ENCODE peak calls at places on chromosomes 5 and 9, in five cellular contexts. O is stomach, M is heart left ventricle, T is upper lobe of right lung, K is tibial nerve. L is an unnamed sample.

GRCh38 chr9:101366038-101366756 is 18.6 kb downstream of the BAAT start:
- DNase-seq in K (no peak), M (no peak), T (no peak), O (no peak), L (no peak)

GRCh38 chr5:109455598-109456096 is 45.9 kb upstream of the PJA2 start:
- DNase-seq in M (peak), T (no peak), O (no peak), K (peak), L (no peak)

GRCh38 chr5:180098526-180098925 is 27.0 kb upstream of the RNF130 start:
- DNase-seq in K (no peak), T (no peak), O (no peak), M (no peak), L (peak)

GRCh38 chr5:139105621-139106071 is 92.5 kb downstream of the SIL1 start:
- DNase-seq in T (no peak), O (no peak), M (no peak), K (no peak), L (no peak)

GRCh38 chr5:164868761-164869160 is 1363.3 kb downstream of the MAT2B start:
- DNase-seq in K (no peak), M (no peak), T (no peak), O (no peak), L (no peak)

GRCh38 chr9:80407220-80407619 is 835.5 kb downstream of the TLE4 start:
- DNase-seq in T (no peak), K (no peak), M (no peak), O (no peak), L (no peak)

GRCh38 chr5:76041863-76042262 is 41.3 kb upstream of the SV2C start:
- DNase-seq in K (no peak), O (no peak), T (no peak), M (no peak), L (no peak)

GRCh38 chr5:59020611-59021285 is 437.9 kb downstream of the RAB3C start:
- DNase-seq in T (no peak), M (no peak), K (no peak), O (no peak), L (no peak)

GRCh38 chr9:115291841-115292240 is 173.9 kb upstream of the TNC start:
- DNase-seq in T (peak), O (peak), K (no peak), M (no peak), L (no peak)

GRCh38 chr5:98372351-98372750 is 401.1 kb upstream of the RGMB start:
- DNase-seq in M (no peak), K (no peak), T (no peak), O (no peak), L (no peak)

GRCh38 chr9:123894822-123895221 is 35.1 kb downstream of the DENND1A start:
- DNase-seq in M (no peak), T (no peak), K (no peak), O (no peak), L (no peak)

GRCh38 chr5:81852277-81853004 is 101.5 kb upstream of the SSBP2 start:
- DNase-seq in M (peak), K (no peak), T (peak), O (no peak), L (peak)

GRCh38 chr5:25963251-25964008 is 1075.0 kb downstream of the CDH9 start:
- DNase-seq in T (no peak), O (no peak), M (no peak), K (peak), L (no peak)

GRCh38 chr5:131460867-131461572 is 174.0 kb downstream of the RAPGEF6 start:
- DNase-seq in T (no peak), O (no peak), K (no peak), M (no peak), L (no peak)

GRCh38 chr5:163564321-163564924 is 59.0 kb downstream of the MAT2B start:
- DNase-seq in K (peak), M (no peak), O (peak), T (no peak), L (no peak)

GRCh38 chr9:113568481-113569321 is 105.2 kb downstream of the RGS3 start:
- DNase-seq in K (no peak), O (no peak), T (no peak), M (no peak), L (peak)

GRCh38 chr5:141680751-141681201 is 1.3 kb downstream of the ARAP3 start:
- DNase-seq in O (no peak), K (no peak), M (peak), T (no peak), L (no peak)

GRCh38 chr9:93949694-93950449 is 5.3 kb downstream of the BARX1 start:
- DNase-seq in K (no peak), O (no peak), M (no peak), T (no peak), L (no peak)

GRCh38 chr9:89564257-89564878 is 40.4 kb upstream of the GADD45G start:
- DNase-seq in O (no peak), K (no peak), M (no peak), T (no peak), L (peak)

GRCh38 chr9:14706530-14707140 is 13.4 kb upstream of the ZDHHC21 start:
- DNase-seq in T (no peak), O (no peak), M (no peak), K (no peak), L (no peak)

GRCh38 chr5:177099422-177100093 is 12.8 kb downstream of the FGFR4 start:
- DNase-seq in T (no peak), O (no peak), M (no peak), K (no peak), L (no peak)

GRCh38 chr5:172491481-172491880 is 37.2 kb upstream of the SH3PXD2B start:
- DNase-seq in K (no peak), O (no peak), M (no peak), T (no peak), L (no peak)

GRCh38 chr5:132253452-132254320 is 3.8 kb upstream of the PDLIM4 start:
- DNase-seq in K (no peak), T (peak), M (no peak), O (no peak), L (peak)

GRCh38 chr5:151499636-151500035 is 52.2 kb downstream of the SLC36A1 start:
- DNase-seq in T (no peak), K (no peak), M (no peak), O (no peak), L (no peak)

GRCh38 chr5:80704221-80704620 is 49.4 kb upstream of the DHFR start:
- DNase-seq in M (no peak), K (no peak), T (no peak), O (no peak), L (no peak)

GRCh38 chr5:112257961-112258360 is 161.1 kb downstream of the EPB41L4A start:
- DNase-seq in T (no peak), K (no peak), O (no peak), M (no peak), L (no peak)

GRCh38 chr9:17793713-17794622 is 215.1 kb downstream of the SH3GL2 start:
- DNase-seq in M (no peak), O (no peak), K (no peak), T (no peak), L (no peak)

GRCh38 chr5:132493241-132493640 is 2.7 kb upstream of the IRF1 start:
- DNase-seq in K (peak), M (peak), T (no peak), O (peak), L (no peak)

GRCh38 chr9:12759767-12760166 is 15.1 kb upstream of the LURAP1L start:
- DNase-seq in K (no peak), M (no peak), O (no peak), T (no peak), L (no peak)

GRCh38 chr9:127520941-127521918 is 69.9 kb downstream of the LRSAM1 start:
- DNase-seq in T (no peak), M (peak), O (no peak), K (no peak), L (no peak)

GRCh38 chr9:134303601-134304000 is 22.7 kb upstream of the RXRA start:
- DNase-seq in O (no peak), T (peak), K (no peak), M (peak), L (peak)

GRCh38 chr5:105283134-105283533 is 1720.5 kb upstream of the NUDT12 start:
- DNase-seq in M (no peak), O (no peak), T (no peak), K (no peak), L (no peak)

GRCh38 chr5:150734579-150735384 is 24.0 kb downstream of the DCTN4 start:
- DNase-seq in T (peak), M (peak), O (peak), K (peak), L (peak)

GRCh38 chr5:97229688-97230285 is 46.7 kb upstream of the RIOK2 start:
- DNase-seq in O (no peak), K (no peak), T (no peak), M (no peak), L (no peak)
- H3K4me3 ChIP-seq in O (no peak), K (no peak), T (no peak), M (no peak), L (no peak)

GRCh38 chr5:66169534-66169933 is 25.4 kb downstream of the SREK1 start:
- DNase-seq in T (no peak), K (no peak), M (no peak), O (no peak), L (no peak)
- H3K27ac ChIP-seq in T (no peak), K (no peak), M (no peak), O (no peak), L (no peak)

GRCh38 chr9:20683351-20684034 is 566 bp upstream of the FOCAD start:
- DNase-seq in T (no peak), K (peak), O (peak), M (peak), L (no peak)
- H3K4me3 ChIP-seq in T (peak), K (peak), O (peak), M (peak), L (peak)

DNA sequence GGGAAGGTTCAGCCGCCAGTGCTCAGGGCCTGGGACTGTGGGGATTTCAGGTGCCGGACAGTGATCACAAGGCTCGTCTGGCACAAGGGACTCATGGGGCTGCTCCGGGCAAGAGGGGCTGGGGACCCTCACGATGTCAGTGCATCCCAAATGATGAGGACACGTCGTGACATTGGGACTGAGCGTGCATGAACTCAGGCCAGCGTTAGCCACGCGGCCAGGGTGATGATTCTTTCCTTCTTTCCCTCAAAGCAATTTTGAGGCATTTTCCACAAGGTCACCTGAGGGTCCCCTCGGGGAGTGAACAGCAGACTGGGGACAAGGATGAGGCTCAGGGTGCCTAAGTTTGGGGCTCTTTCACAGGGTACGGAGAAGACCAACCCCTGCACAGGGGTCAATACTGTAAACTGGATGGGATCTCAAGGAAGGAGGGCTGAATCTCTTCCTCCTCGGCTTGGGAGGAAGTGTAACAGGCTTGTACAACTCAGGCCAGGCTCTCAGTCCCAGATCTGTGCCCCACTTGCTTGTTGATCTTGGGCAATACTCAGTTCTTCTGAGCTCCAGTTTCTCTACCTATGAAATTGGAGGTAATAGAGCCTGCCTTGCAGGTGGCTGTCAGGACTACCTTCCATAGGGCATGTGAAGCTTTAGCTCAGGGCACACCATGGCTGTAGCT is 78.5 kb downstream of the PRRT1B start:
- DNase-seq in O (no peak), K (no peak), M (no peak), T (no peak), L (peak)
- H3K27ac ChIP-seq in O (peak), K (no peak), M (peak), T (no peak), L (peak)

DNA sequence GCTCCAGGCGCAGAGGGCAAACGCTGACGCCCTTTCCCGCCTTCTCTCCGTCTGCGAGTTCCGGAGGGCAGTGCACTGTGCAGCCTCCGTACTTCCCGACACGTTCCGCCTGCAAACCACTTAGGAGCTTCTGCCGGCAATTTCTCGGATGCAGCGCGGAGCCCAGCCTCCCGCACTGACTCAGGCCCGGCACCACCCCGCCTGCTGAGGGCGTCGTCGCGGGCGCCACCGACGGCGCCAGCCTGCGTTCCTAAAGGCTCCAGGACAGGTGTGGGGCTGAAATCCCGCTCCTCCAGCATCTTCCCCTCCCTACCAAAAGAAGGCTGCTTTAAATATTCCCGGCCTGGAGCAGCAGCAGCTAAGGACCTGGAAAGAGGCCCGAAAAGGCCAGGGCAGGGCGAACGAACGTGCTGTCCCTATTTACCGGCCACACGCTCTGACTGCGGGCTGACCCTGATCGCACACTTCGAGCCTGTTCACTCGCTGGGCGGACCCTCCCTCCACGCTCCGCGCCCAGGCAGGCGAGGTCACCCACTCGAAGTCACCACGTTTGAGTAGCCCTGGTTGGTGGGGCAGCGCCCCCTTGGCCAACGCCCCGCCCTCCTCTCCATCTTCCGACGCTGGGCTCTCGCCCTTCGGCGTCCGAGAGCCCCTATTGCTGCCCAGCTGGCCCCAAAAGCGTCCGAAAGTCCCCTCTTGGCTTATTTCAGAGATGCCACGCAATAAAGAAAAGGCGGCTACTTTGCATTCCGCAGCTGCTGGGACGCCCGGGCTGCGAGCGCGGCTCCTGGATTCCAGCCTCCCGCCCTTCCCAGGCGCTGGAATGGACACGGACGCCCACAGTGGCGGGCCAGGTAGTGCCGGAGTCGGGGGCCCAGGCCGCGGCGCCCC is 9.6 kb upstream of the TRIM36 start:
- DNase-seq in M (no peak), K (no peak), T (no peak), O (no peak), L (peak)
- H3K4me3 ChIP-seq in M (peak), K (peak), T (peak), O (peak), L (peak)

GRCh38 chr5:100520348-100520747 is 14.8 kb upstream of the FAM174A start:
- DNase-seq in O (no peak), T (no peak), M (no peak), K (no peak), L (no peak)

GRCh38 chr5:100519075-100519474 is 16.1 kb upstream of the FAM174A start:
- DNase-seq in O (no peak), M (no peak), K (no peak), T (no peak), L (no peak)

GRCh38 chr5:100518377-100518776 is 16.8 kb upstream of the FAM174A start:
- DNase-seq in T (no peak), O (no peak), M (no peak), K (no peak), L (no peak)

GRCh38 chr5:100516285-100516684 is 18.9 kb upstream of the FAM174A start:
- DNase-seq in K (no peak), T (no peak), M (no peak), O (no peak), L (no peak)

DNA sequence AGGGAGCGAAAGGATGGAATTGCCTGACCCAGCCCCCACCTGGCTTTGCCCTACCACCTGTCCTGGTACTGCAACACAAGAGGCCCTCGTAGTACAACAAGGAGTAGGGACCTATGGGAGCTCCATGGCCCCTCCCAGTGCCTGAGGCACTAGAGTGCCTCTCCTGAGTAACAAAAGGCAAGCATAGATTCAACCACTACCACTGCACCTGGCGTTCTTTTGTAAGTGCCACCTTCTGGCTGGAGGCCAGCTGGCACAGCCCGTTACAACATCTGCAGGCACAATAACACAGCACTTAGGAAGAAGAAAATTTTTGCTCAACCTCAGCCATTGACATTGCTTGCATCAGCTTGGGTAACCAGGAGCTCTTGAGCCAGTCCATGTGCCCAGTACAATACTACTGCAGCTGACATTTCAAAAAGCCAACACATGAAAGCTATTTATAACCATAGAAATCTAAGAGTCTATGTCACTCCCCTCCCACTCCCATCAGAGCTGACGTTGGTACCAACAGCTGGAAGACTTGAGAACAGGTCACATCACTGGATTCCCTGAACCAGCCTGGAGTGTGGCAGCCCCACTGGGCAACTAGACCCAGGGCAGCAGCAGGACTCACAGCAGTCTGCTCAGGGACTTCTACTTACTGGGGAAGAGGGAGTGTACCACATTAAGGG is 17.7 kb upstream of the FAM174A start:
- DNase-seq in M (no peak), O (no peak), K (no peak), T (peak), L (no peak)
- H3K27ac ChIP-seq in M (no peak), O (no peak), K (no peak), T (no peak), L (no peak)

DNA sequence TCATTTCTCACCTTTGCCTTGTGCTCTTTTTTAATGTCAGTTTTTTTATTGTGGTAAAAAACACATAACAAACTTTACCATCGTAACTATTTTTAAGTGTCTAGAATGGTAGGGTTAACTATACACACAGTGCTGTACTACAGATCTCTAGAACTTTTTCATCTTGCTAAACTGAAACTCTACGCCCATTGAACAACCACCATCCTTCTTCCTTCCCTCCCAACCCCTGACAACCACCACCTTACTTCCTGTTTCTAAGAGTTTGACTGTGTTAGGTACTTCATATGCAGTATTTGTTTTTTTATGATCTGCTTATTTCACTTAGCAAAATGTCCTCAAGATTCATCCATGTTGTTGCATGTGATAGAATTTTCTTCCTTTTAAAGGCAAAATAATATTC is 54.9 kb downstream of the PSAT1 start:
- DNase-seq in O (no peak), K (no peak), T (no peak), M (no peak), L (no peak)
- H3K4me3 ChIP-seq in O (no peak), K (no peak), T (no peak), M (no peak), L (no peak)

L was measured in spleen.